ENCODE peak calls at places on chromosome 12, in four cellular contexts. L, K, U and B are unnamed samples.

GRCh38 chr12:29113101-29113500 is 36.0 kb upstream of the FAR2 start:
- DNase-seq in L (no peak), K (no peak), U (no peak), B (no peak)

GRCh38 chr12:12807970-12808702 is 5.0 kb upstream of the DDX47 start:
- DNase-seq in L (peak), K (no peak), U (no peak), B (no peak)

GRCh38 chr12:120227233-120228040 is 26.5 kb upstream of the RPLP0 start:
- DNase-seq in L (no peak), K (no peak), U (no peak), B (no peak)

GRCh38 chr12:12505544-12506501 is 56.8 kb downstream of the DUSP16 start:
- DNase-seq in L (peak), K (no peak), U (no peak), B (peak)

GRCh38 chr12:77107121-77107520 is 41.8 kb upstream of the E2F7 start:
- DNase-seq in L (no peak), K (no peak), U (no peak), B (no peak)

GRCh38 chr12:51818086-51818485 is 30.4 kb downstream of the FIGNL2 start:
- DNase-seq in L (no peak), K (no peak), U (no peak), B (no peak)

GRCh38 chr12:22738945-22739344 is 114.0 kb downstream of the ETNK1 start:
- DNase-seq in L (no peak), K (no peak), U (no peak), B (no peak)

GRCh38 chr12:31567029-31567428 is 23.9 kb downstream of the DENND5B start:
- DNase-seq in L (no peak), K (no peak), U (no peak), B (no peak)

GRCh38 chr12:58148405-58148804 is 207.0 kb downstream of the ATP23 start:
- DNase-seq in L (no peak), K (no peak), U (no peak), B (peak)

GRCh38 chr12:130335517-130336392 is 1.9 kb upstream of the PIWIL1 start:
- DNase-seq in L (peak), K (peak), U (no peak), B (peak)